ENCODE peak calls at places on chromosome 21, in four cellular contexts. N, S, J and D are unnamed samples.

GRCh38 chr21:44571844-44572782 is 1.4 kb upstream of the KRTAP10-4 start:
- DNase-seq in S (no peak), J (no peak), N (no peak), D (no peak)

GRCh38 chr21:37561941-37562919 is 195.7 kb downstream of the DYRK1A start:
- DNase-seq in N (no peak), J (no peak), S (no peak), D (no peak)

GRCh38 chr21:16262109-16262508 is 532.3 kb downstream of the USP25 start:
- DNase-seq in N (no peak), S (no peak), J (no peak), D (no peak)

GRCh38 chr21:42012763-42013329 is 2.7 kb upstream of the ZBTB21 start:
- DNase-seq in S (no peak), N (no peak), J (no peak), D (no peak)

GRCh38 chr21:15015622-15016471 is 49.0 kb downstream of the NRIP1 start:
- DNase-seq in S (no peak), J (no peak), N (no peak), D (no peak)

GRCh38 chr21:45161039-45161945 is 86.9 kb downstream of the ADARB1 start:
- DNase-seq in S (no peak), N (no peak), J (no peak), D (no peak)

GRCh38 chr21:25296239-25296638 is 311.0 kb downstream of the MRPL39 start:
- DNase-seq in S (no peak), N (no peak), J (no peak), D (no peak)

GRCh38 chr21:28615276-28615675 is 377.4 kb downstream of the LTN1 start:
- DNase-seq in S (no peak), J (no peak), N (no peak), D (no peak)

GRCh38 chr21:44988607-44989537 is 49.0 kb downstream of the SLX9 start:
- DNase-seq in S (no peak), J (no peak), N (peak), D (peak)

GRCh38 chr21:40334159-40334558 is 466.9 kb downstream of the PCP4 start:
- DNase-seq in J (no peak), S (no peak), N (no peak), D (no peak)

GRCh38 chr21:29238967-29239289 is 59.8 kb upstream of the BACH1 start:
- DNase-seq in N (no peak), J (no peak), S (no peak), D (no peak)

GRCh38 chr21:35349378-35350080 is 300.4 kb upstream of the RUNX1 start:
- DNase-seq in J (no peak), S (no peak), N (no peak), D (no peak)

GRCh38 chr21:37915516-37915915 is 741 bp downstream of the KCNJ6 start:
- DNase-seq in S (no peak), J (no peak), N (no peak), D (no peak)

GRCh38 chr21:33132054-33132453 is 62.1 kb downstream of the OLIG1 start:
- DNase-seq in S (no peak), N (no peak), J (no peak), D (no peak)

GRCh38 chr21:43276811-43277210 is 108.0 kb downstream of the CRYAA start:
- DNase-seq in N (peak), J (no peak), S (no peak), D (no peak)

GRCh38 chr21:17391811-17392340 is 121.0 kb upstream of the CXADR start:
- DNase-seq in N (no peak), J (no peak), S (no peak), D (no peak)